ENCODE peak calls at places on chromosomes 13 and 19, in six cellular contexts. N is K562, D is HCT116, Q is H1, R is GM12878, G is HepG2. E is an unnamed sample.

GRCh38 chr19:36103040-36103626 is 7.8 kb upstream of the OVOL3 start:
- DNase-seq in N (no peak), D (no peak), Q (no peak), R (no peak), G (no peak), E (no peak)

GRCh38 chr19:7778081-7778480 is 15.0 kb downstream of the CLEC4M start:
- DNase-seq in N (no peak), D (no peak), Q (no peak), R (no peak), G (no peak), E (no peak)

GRCh38 chr13:104577029-104577820 is 1511.0 kb upstream of the SLC10A2 start:
- DNase-seq in N (no peak), D (no peak), Q (no peak), R (no peak), G (no peak), E (no peak)

GRCh38 chr19:44260695-44261446 is 1.2 kb downstream of the ZNF233 start:
- DNase-seq in N (no peak), D (no peak), Q (no peak), R (no peak), G (peak), E (no peak)

GRCh38 chr19:53432088-53432661 is 391 bp downstream of the ZNF761 start:
- DNase-seq in N (peak), D (no peak), Q (no peak), R (no peak), G (no peak), E (peak)

GRCh38 chr13:93758575-93758974 is 532.0 kb downstream of the GPC6 start:
- DNase-seq in N (no peak), D (no peak), Q (no peak), R (no peak), G (peak), E (no peak)

GRCh38 chr13:52461265-52461664 is 6.0 kb downstream of the CKAP2 start:
- DNase-seq in N (no peak), D (no peak), Q (no peak), R (no peak), G (no peak), E (no peak)

GRCh38 chr13:19150712-19151228 is 30.9 kb downstream of the TUBA3C start:
- DNase-seq in N (no peak), D (no peak), Q (no peak), R (no peak), G (no peak), E (no peak)

GRCh38 chr19:4521170-4521887 is 3.0 kb upstream of the PLIN4 start:
- DNase-seq in N (no peak), D (no peak), Q (no peak), R (no peak), G (peak), E (no peak)

GRCh38 chr13:106078191-106078590 is 457.3 kb downstream of the EFNB2 start:
- DNase-seq in N (no peak), D (no peak), Q (no peak), R (no peak), G (no peak), E (no peak)

GRCh38 chr19:7497292-7497691 is 8.5 kb upstream of the PEX11G start:
- DNase-seq in N (peak), D (no peak), Q (no peak), R (no peak), G (no peak), E (peak)

GRCh38 chr13:113153810-113154748 is 4.4 kb upstream of the PROZ start:
- DNase-seq in N (peak), D (peak), Q (no peak), R (peak), G (peak), E (peak)

GRCh38 chr19:42091300-42092266 is 15.6 kb downstream of the ZNF574 start:
- DNase-seq in N (no peak), D (no peak), Q (no peak), R (no peak), G (no peak), E (no peak)

GRCh38 chr13:80486407-80486806 is 145.5 kb upstream of the SPRY2 start:
- DNase-seq in N (no peak), D (no peak), Q (no peak), R (no peak), G (no peak), E (no peak)

GRCh38 chr19:6862673-6863078 is 24.7 kb upstream of the ADGRE1 start:
- DNase-seq in N (peak), D (peak), Q (peak), R (peak), G (peak), E (peak)

GRCh38 chr19:43501661-43502418 is 2.7 kb downstream of the PHLDB3 start:
- DNase-seq in N (no peak), D (no peak), Q (peak), R (no peak), G (no peak), E (peak)

GRCh38 chr13:30610311-30610710 is 7.4 kb upstream of the USPL1 start:
- DNase-seq in N (no peak), D (no peak), Q (no peak), R (no peak), G (no peak), E (no peak)

GRCh38 chr19:5260381-5260967 is 80.1 kb downstream of the PTPRS start:
- DNase-seq in N (no peak), D (no peak), Q (no peak), R (no peak), G (no peak), E (no peak)

GRCh38 chr19:43224855-43225253 is 19.4 kb upstream of the PSG4 start:
- DNase-seq in N (no peak), D (no peak), Q (no peak), R (no peak), G (no peak), E (no peak)

GRCh38 chr13:31199527-31199848 is 287 bp upstream of the B3GLCT start:
- DNase-seq in N (no peak), D (no peak), Q (no peak), R (no peak), G (no peak), E (no peak)

GRCh38 chr19:5621945-5622464 is 571 bp downstream of the SAFB2 start:
- DNase-seq in N (peak), D (no peak), Q (no peak), R (no peak), G (no peak), E (no peak)

GRCh38 chr19:12872941-12873890 is 8.0 kb downstream of the DNASE2 start:
- DNase-seq in N (peak), D (no peak), Q (no peak), R (no peak), G (peak), E (peak)

GRCh38 chr19:44548736-44549135 is 19.3 kb upstream of the CEACAM20 start:
- DNase-seq in N (no peak), D (no peak), Q (no peak), R (no peak), G (no peak), E (no peak)

GRCh38 chr19:48615145-48616040 is 517 bp upstream of the FAM83E start:
- DNase-seq in N (no peak), D (no peak), Q (no peak), R (no peak), G (no peak), E (no peak)

GRCh38 chr19:47445937-47446402 is 25.7 kb downstream of the SLC8A2 start:
- DNase-seq in N (peak), D (no peak), Q (no peak), R (no peak), G (no peak), E (peak)

GRCh38 chr19:40264314-40265054 is 20.7 kb downstream of the AKT2 start:
- DNase-seq in N (no peak), D (no peak), Q (no peak), R (no peak), G (no peak), E (no peak)

GRCh38 chr13:62320129-62320724 is 904.6 kb upstream of the PCDH20 start:
- DNase-seq in N (no peak), D (peak), Q (no peak), R (peak), G (peak), E (no peak)

GRCh38 chr13:51945149-51945548 is 66.1 kb downstream of the ATP7B start:
- DNase-seq in N (no peak), D (no peak), Q (no peak), R (no peak), G (no peak), E (no peak)

GRCh38 chr19:13260883-13261653 is 110.9 kb downstream of the IER2 start:
- DNase-seq in N (peak), D (peak), Q (no peak), R (peak), G (no peak), E (no peak)

GRCh38 chr13:98575009-98575866 is 1.7 kb downstream of the STK24 start:
- DNase-seq in N (no peak), D (no peak), Q (no peak), R (no peak), G (no peak), E (no peak)

GRCh38 chr13:30142502-30143211 is 164.7 kb downstream of the KATNAL1 start:
- DNase-seq in N (no peak), D (peak), Q (no peak), R (no peak), G (peak), E (no peak)

GRCh38 chr13:97256343-97256783 is 34.2 kb downstream of the MBNL2 start:
- DNase-seq in N (peak), D (peak), Q (no peak), R (no peak), G (peak), E (no peak)

GRCh38 chr13:77833331-77833863 is 85.2 kb downstream of the EDNRB start:
- DNase-seq in N (no peak), D (no peak), Q (no peak), R (no peak), G (no peak), E (no peak)
- TF ChIP-seq ATF3 in N (no peak), D (no peak), Q (no peak), R (no peak), G (no peak), E (no peak)

DNA sequence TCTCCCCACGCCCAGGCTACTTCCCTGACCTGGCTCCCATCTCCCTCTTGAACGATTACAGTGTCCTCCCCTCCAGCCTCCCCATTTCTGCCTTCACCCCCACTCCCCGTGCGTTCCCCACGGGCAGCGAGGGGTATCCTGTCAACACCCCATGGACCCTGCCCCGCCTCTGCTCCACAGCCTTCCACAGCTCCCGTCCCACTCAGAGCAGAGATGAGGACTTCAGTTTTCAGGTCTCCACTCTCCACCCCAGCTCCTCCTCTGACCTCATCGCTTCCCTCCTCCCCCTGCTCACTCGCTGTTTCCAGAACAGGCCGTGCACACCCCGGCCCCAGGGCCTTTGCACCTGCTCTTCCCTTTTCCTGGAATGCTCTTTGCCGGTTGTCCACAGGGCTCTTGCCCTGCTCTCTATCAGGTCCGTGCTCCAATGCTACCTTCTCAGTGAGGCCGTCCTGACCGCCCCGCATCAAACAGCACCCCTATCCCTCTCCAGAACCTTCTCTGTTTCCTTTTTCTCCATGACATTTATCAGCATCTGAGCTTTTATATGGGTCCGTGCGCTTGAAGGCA is 15.0 kb downstream of the LRRC4B start:
- DNase-seq in N (no peak), D (no peak), Q (no peak), R (no peak), G (no peak), E (no peak)
- TF ChIP-seq ATF3 in N (no peak), D (no peak), Q (no peak), R (no peak), G (no peak), E (no peak)

DNA sequence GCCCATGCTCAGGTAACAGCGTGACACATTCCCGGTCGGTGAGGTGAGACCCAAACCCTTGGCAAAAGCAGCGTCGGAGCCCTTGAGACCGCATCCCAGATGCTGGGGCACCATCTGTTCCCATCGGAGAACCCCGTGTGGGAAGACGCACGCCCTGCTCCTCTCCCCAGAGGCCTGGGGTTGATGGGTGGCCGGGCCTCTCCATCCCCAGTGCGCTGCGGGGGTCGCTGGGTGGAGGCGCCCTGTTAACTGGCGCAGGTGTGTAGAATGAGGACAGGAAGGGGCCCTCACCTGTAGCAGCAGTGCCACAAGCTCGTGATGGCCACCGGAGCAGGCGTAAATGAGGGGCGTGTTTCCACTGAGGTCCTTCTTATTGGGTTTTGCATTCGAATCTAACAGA is 24.6 kb downstream of the PDCD5 start:
- DNase-seq in N (no peak), D (no peak), Q (no peak), R (no peak), G (no peak), E (no peak)
- TF ChIP-seq ATF3 in N (no peak), D (no peak), Q (no peak), R (no peak), G (no peak), E (no peak)

DNA sequence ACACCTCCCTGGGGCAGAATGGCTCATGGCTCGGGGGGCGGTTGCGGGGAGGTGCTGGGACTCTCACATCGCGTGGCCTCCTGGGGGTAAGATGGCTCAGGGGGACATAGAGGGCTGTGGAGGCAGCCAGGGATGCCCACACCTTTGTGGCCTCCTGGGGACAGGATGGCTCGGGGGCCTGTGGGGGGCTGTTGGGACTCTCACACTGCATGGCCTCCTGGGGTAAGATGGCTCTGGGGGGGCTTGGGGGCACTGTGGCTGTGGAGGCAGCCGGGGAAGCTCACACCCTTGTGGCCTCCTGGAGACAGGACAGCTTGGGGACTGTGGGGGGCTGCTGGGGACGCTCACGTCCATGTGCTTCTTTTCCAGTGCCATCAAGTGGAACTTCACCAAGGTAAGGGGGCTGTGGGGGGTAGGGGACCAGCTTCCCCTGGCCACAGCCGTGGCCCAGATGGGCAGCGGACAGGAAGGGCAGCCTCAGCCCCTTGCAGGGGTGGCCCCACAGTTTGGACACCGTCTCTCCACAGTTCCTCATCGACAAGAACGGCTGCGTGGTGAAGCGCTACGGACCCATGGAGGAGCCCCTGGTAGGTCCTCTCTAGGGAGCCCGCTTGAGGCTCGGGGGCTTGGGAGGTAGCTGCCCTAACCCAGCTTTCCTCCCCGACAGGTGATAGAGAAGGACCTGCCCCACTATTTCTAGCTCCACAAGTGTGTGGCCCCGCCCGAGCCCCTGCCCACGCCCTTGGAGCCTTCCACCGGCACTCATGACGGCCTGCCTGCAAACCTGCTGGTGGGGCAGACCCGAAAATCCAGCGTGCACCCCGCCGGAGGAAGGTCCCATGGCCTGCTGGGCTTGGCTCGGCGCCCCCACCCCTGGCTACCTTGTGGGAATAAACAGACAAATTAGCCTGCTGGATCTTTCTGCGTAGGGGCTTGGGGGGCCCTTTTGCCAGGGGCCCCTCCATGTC is 2.4 kb downstream of the GPX4 start:
- DNase-seq in N (no peak), D (no peak), Q (no peak), R (no peak), G (no peak), E (no peak)
- TF ChIP-seq ATF3 in N (no peak), D (no peak), Q (no peak), R (no peak), G (no peak), E (no peak)

DNA sequence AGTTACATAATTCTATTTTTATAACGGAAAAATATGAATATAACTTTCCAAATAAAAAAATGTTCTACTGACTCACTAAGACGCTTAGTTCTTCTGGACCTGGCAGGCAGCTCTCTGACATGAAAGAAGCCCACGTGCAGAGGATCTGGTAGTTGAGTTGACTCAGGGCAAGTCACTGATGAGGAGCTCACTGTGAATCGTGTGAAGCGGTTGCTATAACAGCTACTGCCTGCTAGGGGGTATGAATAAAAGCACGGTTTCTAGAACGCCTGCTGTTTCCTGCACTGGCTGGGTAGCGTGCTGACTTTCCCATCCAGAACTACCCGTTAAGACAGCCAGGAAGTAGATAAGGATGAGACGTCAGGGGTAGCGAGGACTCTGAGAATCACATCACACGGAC is 54.7 kb upstream of the WASF3 start:
- DNase-seq in N (no peak), D (no peak), Q (no peak), R (no peak), G (no peak), E (no peak)
- TF ChIP-seq ATF3 in N (no peak), D (no peak), Q (no peak), R (no peak), G (no peak), E (no peak)